ENCODE peak calls at places on chromosomes 16 and 17, in eight cellular contexts. U is vagina; E is AG04450; M is CD8-positive, alpha-beta memory T cell; D is body of pancreas; X is MM.1S; V is cardiac muscle cell; G is iPS DF 6.9. O is an unnamed sample.
A peak's percentile ranks its signal among the peaks of the same experiment; 100 is the strongest.

GRCh38 chr16:59719121-59719520 is 985.0 kb upstream of the GOT2 start:
- DNase-seq in G (no peak), M (no peak), E (no peak), X (no peak), D (no peak), V (no peak), U (no peak), O (no peak)

GRCh38 chr17:41844971-41845370 is 7.3 kb downstream of the KLHL10 start:
- DNase-seq in U (no peak), X (no peak), V (no peak), D (no peak), M (no peak), E (no peak), G (no peak), O (no peak)

GRCh38 chr17:78979780-78980623 is at the start of gene LGALS3BP:
- DNase-seq in X (no peak), M (peak; percentile 52), D (peak; percentile 73), V (peak; percentile 78), E (peak; percentile 48), U (no peak), G (no peak), O (peak; percentile 74)

GRCh38 chr17:13885953-13886889 is 183.1 kb upstream of the COX10 start:
- DNase-seq in D (no peak), G (no peak), M (no peak), V (peak; percentile 49), U (no peak), E (peak; percentile 59), X (no peak), O (no peak)

GRCh38 chr16:86590501-86591144 is 12.3 kb downstream of the FOXL1 start:
- DNase-seq in E (peak; percentile 81), M (no peak), V (no peak), X (no peak), D (no peak), G (no peak), U (no peak), O (no peak)

GRCh38 chr17:63983326-63983725 is 10.6 kb upstream of the SCN4A start:
- DNase-seq in V (no peak), D (no peak), X (no peak), E (no peak), G (no peak), M (no peak), U (no peak), O (peak; percentile 63)

GRCh38 chr16:85221081-85221809 is 109.0 kb upstream of the CIBAR2 start:
- DNase-seq in G (no peak), U (no peak), D (no peak), X (no peak), E (no peak), M (no peak), V (no peak), O (no peak)

GRCh38 chr16:15783985-15784384 is 72.8 kb downstream of the MYH11 start:
- DNase-seq in X (no peak), V (no peak), D (no peak), E (no peak), G (no peak), U (no peak), M (no peak), O (no peak)

GRCh38 chr17:5123343-5124124 is 7.7 kb downstream of the USP6 start:
- DNase-seq in X (no peak), E (no peak), M (no peak), U (peak; percentile 58), V (no peak), D (no peak), G (no peak), O (no peak)

GRCh38 chr17:47802341-47803022 is 19.1 kb downstream of the OSBPL7 start:
- DNase-seq in M (peak; percentile 46), U (peak; percentile 82), X (peak; percentile 71), V (peak; percentile 70), D (peak; percentile 67), E (no peak), G (peak; percentile 9), O (no peak)

GRCh38 chr16:1548234-1548633 is 14.8 kb downstream of the TMEM204 start:
- DNase-seq in E (no peak), G (no peak), U (no peak), M (no peak), V (no peak), D (no peak), X (no peak), O (no peak)

GRCh38 chr16:30964540-30965226 is 7.1 kb downstream of the SETD1A start:
- DNase-seq in D (no peak), E (no peak), G (no peak), M (no peak), V (no peak), X (no peak), U (no peak), O (no peak)

GRCh38 chr16:78606572-78606971 is 507.1 kb downstream of the WWOX start:
- DNase-seq in D (no peak), X (no peak), V (no peak), M (no peak), E (no peak), G (no peak), U (no peak), O (no peak)
- H3K27ac ChIP-seq in D (no peak overlapping the region), X (no peak overlapping the region), V (no peak overlapping the region), M (no peak overlapping the region), E (no peak overlapping the region), G (no peak overlapping the region), U (peak overlapping the region; percentile 28), O (no peak overlapping the region)

GRCh38 chr16:56614549-56614991 is 6.2 kb downstream of the MT2A start:
- DNase-seq in V (no peak), D (no peak), M (no peak), U (no peak), E (no peak), G (no peak), X (no peak), O (no peak)

GRCh38 chr16:56615353-56615752 is 7.0 kb downstream of the MT2A start:
- DNase-seq in M (no peak), U (no peak), V (no peak), D (no peak), E (no peak), G (no peak), X (no peak), O (no peak)

GRCh38 chr16:56616608-56617211 is 8.3 kb downstream of the MT2A start:
- DNase-seq in V (no peak), D (no peak), X (no peak), U (no peak), E (no peak), M (no peak), G (no peak), O (no peak)

GRCh38 chr16:56611281-56611833 is 3.0 kb downstream of the MT2A start:
- DNase-seq in V (no peak), M (no peak), G (no peak), U (no peak), D (peak; percentile 62), X (no peak), E (no peak), O (peak; percentile 84)

GRCh38 chr16:56613706-56614105 is 5.3 kb downstream of the MT2A start:
- DNase-seq in M (no peak), E (no peak), D (no peak), U (no peak), V (no peak), G (no peak), X (no peak), O (no peak)
- H3K27ac ChIP-seq in M (no peak overlapping the region), E (no peak overlapping the region), D (no peak overlapping the region), U (no peak overlapping the region), V (no peak overlapping the region), G (no peak overlapping the region), X (no peak overlapping the region), O (no peak overlapping the region)

GRCh38 chr17:82685291-82685690 is 13.2 kb downstream of the RAB40B start:
- DNase-seq in G (no peak), M (no peak), E (no peak), U (no peak), X (no peak), V (no peak), D (no peak), O (peak; percentile 7)
- H3K27ac ChIP-seq in G (no peak overlapping the region), M (no peak overlapping the region), E (no peak overlapping the region), U (no peak overlapping the region), X (no peak overlapping the region), V (no peak overlapping the region), D (no peak overlapping the region), O (peak overlapping the region; percentile 83)

GRCh38 chr17:83081561-83082201 is 2.3 kb downstream of the METRNL start:
- DNase-seq in D (peak; percentile 57), V (no peak), G (no peak), E (no peak), X (no peak), M (no peak), U (no peak), O (peak; percentile 75)
- H3K27ac ChIP-seq in D (peak overlapping the region; percentile 76), V (no peak overlapping the region), G (no peak overlapping the region), E (no peak overlapping the region), X (no peak overlapping the region), M (peak overlapping the region; percentile 24), U (peak overlapping the region; percentile 86), O (peak overlapping the region; percentile 41)

GRCh38 chr16:4957720-4958509 is at the start of gene SEC14L5:
- DNase-seq in E (peak; percentile 97), M (peak; percentile 85), X (peak; percentile 98), G (peak; percentile 98), V (peak; percentile 100), D (peak; percentile 100), U (no peak), O (peak; percentile 97)

GRCh38 chr16:4958510-4959111 is 481 bp downstream of the SEC14L5 start:
- DNase-seq in G (no peak), V (no peak), U (no peak), E (no peak), X (no peak), M (no peak), D (no peak), O (peak; percentile 59)

GRCh38 chr16:4954714-4955113 is 3.4 kb upstream of the SEC14L5 start:
- DNase-seq in V (no peak), E (no peak), X (no peak), M (no peak), G (no peak), D (no peak), U (no peak), O (no peak)

GRCh38 chr16:4960579-4960978 is 2.4 kb downstream of the SEC14L5 start:
- DNase-seq in D (no peak), U (no peak), V (no peak), M (no peak), E (no peak), G (no peak), X (no peak), O (peak; percentile 0)

GRCh38 chr16:4957420-4957719 is 760 bp upstream of the SEC14L5 start:
- DNase-seq in M (no peak), D (no peak), E (no peak), V (no peak), G (no peak), U (no peak), X (no peak), O (no peak)
- H3K27ac ChIP-seq in M (no peak overlapping the region), D (peak overlapping the region; percentile 81), E (no peak overlapping the region), V (no peak overlapping the region), G (no peak overlapping the region), U (peak overlapping the region; percentile 73), X (no peak overlapping the region), O (peak overlapping the region; percentile 58)